ENCODE peak calls at places on chromosomes 1 and 21, in nine cellular contexts. Q is NCI-H1105, N is left ventricle myocardium superior, O is EH, S is tibial artery, I is NCI-H1092 treated with DMSO at 0.1 percent for 48 hours, D is NCI-H774, T is iPS-NIHi11, M is NCI-H2029 treated with DMSO at 0.1 percent for 48 hours. B is an unnamed sample.

GRCh38 chr21:41142051-41142795 is 25.7 kb upstream of the BACE2 start:
- DNase-seq in Q (no peak), S (peak), N (no peak), D (no peak), O (peak), I (peak), T (peak), M (no peak), B (no peak)

GRCh38 chr1:94772230-94772641 is 47.9 kb upstream of the SLC44A3 start:
- DNase-seq in O (peak), N (no peak), D (no peak), I (no peak), S (no peak), T (no peak), M (peak), Q (no peak), B (no peak)

GRCh38 chr1:1068374-1069060 is 5.6 kb downstream of the RNF223 start:
- DNase-seq in I (no peak), M (no peak), Q (peak), N (no peak), T (no peak), O (no peak), D (peak), S (no peak), B (peak)

GRCh38 chr1:151739590-151740355 is 18.5 kb downstream of the RIIAD1 start:
- DNase-seq in N (no peak), T (peak), M (no peak), Q (no peak), S (no peak), D (no peak), O (no peak), I (no peak), B (no peak)

GRCh38 chr1:7508052-7508745 is 262.9 kb upstream of the VAMP3 start:
- DNase-seq in N (no peak), T (no peak), I (no peak), O (no peak), S (no peak), M (no peak), D (no peak), Q (no peak), B (no peak)

GRCh38 chr1:197312163-197312562 is 44.1 kb downstream of the CRB1 start:
- DNase-seq in Q (no peak), M (no peak), T (no peak), O (no peak), D (no peak), I (no peak), N (no peak), S (no peak), B (no peak)

GRCh38 chr21:30337644-30338170 is at the start of gene KRTAP27-1:
- DNase-seq in T (no peak), D (no peak), O (no peak), S (no peak), N (no peak), I (no peak), M (no peak), Q (no peak), B (no peak)

GRCh38 chr1:17621691-17622090 is 82.2 kb downstream of the ARHGEF10L start:
- DNase-seq in T (no peak), S (no peak), I (no peak), N (no peak), Q (no peak), O (no peak), D (no peak), M (no peak), B (no peak)

GRCh38 chr1:38291906-38292521 is 245.4 kb upstream of the POU3F1 start:
- DNase-seq in T (peak), N (no peak), D (no peak), O (no peak), Q (no peak), M (no peak), I (no peak), S (no peak), B (no peak)

GRCh38 chr1:20112279-20113000 is 6.9 kb downstream of the PLA2G2D start:
- DNase-seq in D (no peak), M (no peak), I (no peak), O (no peak), T (no peak), Q (no peak), S (no peak), N (no peak), B (no peak)

GRCh38 chr1:66168467-66168887 is 365.5 kb upstream of the SGIP1 start:
- DNase-seq in S (no peak), N (no peak), M (no peak), D (no peak), O (peak), T (no peak), I (no peak), Q (no peak), B (no peak)

GRCh38 chr1:205568469-205569361 is 63.1 kb downstream of the ELK4 start:
- DNase-seq in T (peak), D (no peak), N (peak), I (no peak), S (peak), Q (no peak), O (peak), M (no peak), B (no peak)

B was measured in effector CD8-positive, alpha-beta T cell.